ENCODE peak calls at places on chromosomes 4 and X, in seven cellular contexts. G is H9, J is neural progenitor cell, X is endodermal cell, C is MM.1S, O is HCT116, A is DND-41. U is an unnamed sample.

GRCh38 chr4:177596035-177596434 is 153.8 kb upstream of the AGA start:
- DNase-seq in G (peak), J (peak), X (peak), C (no peak), O (peak), A (peak), U (no peak)

GRCh38 chrX:63746278-63746677 is 38.7 kb downstream of the ARHGEF9 start:
- DNase-seq in G (no peak), J (no peak), X (no peak), C (no peak), O (no peak), A (peak), U (no peak)

GRCh38 chr4:103915224-103915869 is 195.6 kb upstream of the TACR3 start:
- DNase-seq in G (no peak), J (peak), X (no peak), C (peak), O (peak), A (no peak), U (no peak)

GRCh38 chrX:28901637-28902036 is 314.4 kb downstream of the IL1RAPL1 start:
- DNase-seq in G (no peak), J (no peak), X (no peak), C (no peak), O (no peak), A (no peak), U (no peak)

GRCh38 chr4:172515266-172515879 is 653.2 kb upstream of the GALNT7 start:
- DNase-seq in G (peak), J (peak), X (peak), C (no peak), O (no peak), A (no peak), U (no peak)

GRCh38 chr4:103207673-103208072 is 9.5 kb upstream of the CENPE start:
- DNase-seq in G (peak), J (peak), X (peak), C (no peak), O (peak), A (no peak), U (no peak)

GRCh38 chr4:188008377-188008776 is 12.8 kb downstream of the ZFP42 start:
- DNase-seq in G (no peak), J (no peak), X (no peak), C (no peak), O (no peak), A (no peak), U (no peak)

GRCh38 chr4:42454755-42455154 is 57.5 kb downstream of the SHISA3 start:
- DNase-seq in G (no peak), J (no peak), X (no peak), C (no peak), O (no peak), A (no peak), U (no peak)

GRCh38 chrX:55196688-55197087 is 23.5 kb upstream of the PAGE5 start:
- DNase-seq in G (no peak), J (peak), X (no peak), C (no peak), O (no peak), A (no peak), U (no peak)

GRCh38 chrX:55919367-55920221 is 202.0 kb downstream of the RRAGB start:
- DNase-seq in G (peak), J (no peak), X (peak), C (peak), O (no peak), A (no peak), U (peak)

GRCh38 chr4:176470671-176471070 is 150.9 kb downstream of the SPCS3 start:
- DNase-seq in G (no peak), J (no peak), X (no peak), C (no peak), O (no peak), A (no peak), U (no peak)

GRCh38 chr4:168605411-168605810 is 108.6 kb downstream of the PALLD start:
- DNase-seq in G (no peak), J (peak), X (no peak), C (no peak), O (no peak), A (no peak), U (no peak)

GRCh38 chr4:170391066-170391754 is 301.5 kb upstream of the AADAT start:
- DNase-seq in G (no peak), J (peak), X (no peak), C (no peak), O (no peak), A (no peak), U (no peak)

GRCh38 chr4:129344058-129344457 is 248.1 kb downstream of the C4orf33 start:
- DNase-seq in G (no peak), J (peak), X (peak), C (peak), O (peak), A (peak), U (no peak)

GRCh38 chr4:168019019-168019651 is 73.2 kb upstream of the ANXA10 start:
- DNase-seq in G (no peak), J (no peak), X (no peak), C (no peak), O (no peak), A (no peak), U (no peak)

GRCh38 chr4:188214861-188215260 is 75.6 kb downstream of the TRIML1 start:
- DNase-seq in G (no peak), J (no peak), X (no peak), C (no peak), O (peak), A (no peak), U (no peak)

GRCh38 chr4:11079171-11079570 is 349.5 kb downstream of the HS3ST1 start:
- DNase-seq in G (no peak), J (no peak), X (no peak), C (no peak), O (no peak), A (no peak), U (no peak)

GRCh38 chrX:154731881-154732280 is 19.0 kb downstream of the GAB3 start:
- DNase-seq in G (no peak), J (no peak), X (no peak), C (no peak), O (no peak), A (no peak), U (no peak)

GRCh38 chr4:910366-911091 is 21.6 kb downstream of the GAK start:
- DNase-seq in G (no peak), J (no peak), X (no peak), C (no peak), O (no peak), A (no peak), U (peak)

GRCh38 chr4:95701500-95701899 is 138.4 kb upstream of the PDHA2 start:
- DNase-seq in G (no peak), J (no peak), X (no peak), C (no peak), O (no peak), A (no peak), U (no peak)

GRCh38 chr4:46931981-46932380 is 22.9 kb upstream of the COX7B2 start:
- DNase-seq in G (peak), J (peak), X (peak), C (peak), O (no peak), A (peak), U (no peak)

GRCh38 chr4:46933686-46934085 is 24.6 kb upstream of the COX7B2 start:
- DNase-seq in G (no peak), J (no peak), X (no peak), C (no peak), O (no peak), A (no peak), U (no peak)

GRCh38 chr4:46934731-46935130 is 25.7 kb upstream of the COX7B2 start:
- DNase-seq in G (no peak), J (no peak), X (no peak), C (no peak), O (no peak), A (no peak), U (no peak)

DNA sequence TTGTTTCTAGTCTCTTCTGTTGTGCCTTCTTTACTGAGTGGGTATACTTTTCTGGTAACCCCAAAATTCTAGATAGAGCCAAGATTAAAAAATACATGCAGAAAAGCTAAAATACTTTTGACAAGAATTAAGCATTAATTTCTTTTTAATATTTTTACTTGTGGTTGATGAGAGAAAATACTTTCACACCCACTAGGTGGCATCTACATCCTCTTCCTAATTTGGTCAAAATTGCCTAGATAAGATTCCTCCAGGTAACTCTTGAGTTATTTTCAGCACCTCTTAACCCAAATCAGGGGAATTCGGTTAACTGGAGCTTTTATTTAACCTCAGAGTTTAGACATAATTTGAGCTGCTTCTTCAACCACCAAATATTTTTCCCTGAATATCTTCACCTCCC is 28.4 kb upstream of the COX7B2 start:
- DNase-seq in G (no peak), J (no peak), X (no peak), C (peak), O (no peak), A (no peak), U (no peak)
- TF ChIP-seq CTCF in G (peak), J (peak), X (peak), C (peak), O (no peak), A (peak), U (no peak)

GRCh38 chr4:73868206-73869129 is 725 bp upstream of the CXCL1 start:
- DNase-seq in G (no peak), J (no peak), X (no peak), C (no peak), O (no peak), A (no peak), U (peak)
- H3K9ac ChIP-seq in G (peak), J (no peak), X (no peak), C (no peak), O (peak), A (peak), U (no peak)

GRCh38 chr4:184374006-184374405 is 100.3 kb downstream of the IRF2 start:
- DNase-seq in G (no peak), J (no peak), X (no peak), C (no peak), O (no peak), A (no peak), U (no peak)

GRCh38 chr4:184380707-184381106 is 93.6 kb downstream of the IRF2 start:
- DNase-seq in G (no peak), J (no peak), X (peak), C (no peak), O (no peak), A (no peak), U (no peak)

GRCh38 chr4:184376923-184377322 is 97.4 kb downstream of the IRF2 start:
- DNase-seq in G (no peak), J (no peak), X (no peak), C (no peak), O (no peak), A (no peak), U (no peak)

GRCh38 chr4:184375027-184375426 is 99.3 kb downstream of the IRF2 start:
- DNase-seq in G (no peak), J (no peak), X (no peak), C (no peak), O (no peak), A (no peak), U (no peak)

DNA sequence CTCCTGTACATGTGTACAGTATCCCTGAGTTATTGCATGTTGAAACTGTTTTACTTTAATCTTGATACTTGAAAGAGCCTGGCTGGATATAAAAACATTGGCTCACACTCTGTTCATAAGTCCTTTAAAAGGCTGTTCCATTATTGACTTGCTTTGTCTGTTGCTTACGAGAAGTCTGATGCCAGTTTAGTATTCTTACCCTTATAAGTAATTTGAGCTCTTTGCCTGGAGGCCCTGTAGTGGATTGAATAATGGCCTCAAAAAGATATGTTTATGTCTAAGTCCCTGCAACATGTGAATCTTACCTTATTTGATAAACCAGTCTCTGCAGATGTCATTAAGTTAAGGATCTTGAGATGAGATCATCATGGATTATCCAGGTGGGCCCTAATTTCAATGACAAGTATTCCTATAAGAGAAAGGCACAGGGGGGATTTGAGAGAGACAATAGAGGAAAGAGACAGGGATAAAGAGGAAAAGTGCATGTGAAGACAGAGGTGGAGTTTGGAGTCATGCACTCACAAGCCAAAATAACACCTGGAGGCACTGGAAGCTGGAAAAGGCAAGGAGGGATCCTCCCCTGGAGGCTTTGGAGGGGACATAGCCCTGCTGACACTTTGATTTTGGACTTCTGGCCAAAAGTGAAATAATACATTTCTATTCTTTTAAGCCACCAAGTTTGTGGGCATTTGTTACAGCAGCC is 98.1 kb downstream of the IRF2 start:
- DNase-seq in G (no peak), J (no peak), X (peak), C (no peak), O (no peak), A (no peak), U (no peak)
- H3K27ac ChIP-seq in G (no peak), J (no peak), X (no peak), C (no peak), O (no peak), A (no peak), U (no peak)

GRCh38 chrX:74535211-74535621 is 79.2 kb downstream of the RLIM start:
- DNase-seq in G (peak), J (peak), X (peak), C (peak), O (peak), A (no peak), U (no peak)
- TF ChIP-seq CTCF in G (peak), J (peak), X (peak), C (peak), O (peak), A (no peak), U (peak)

GRCh38 chr4:142329304-142329703 is 516.8 kb downstream of the INPP4B start:
- DNase-seq in G (no peak), J (no peak), X (no peak), C (no peak), O (no peak), A (no peak), U (no peak)

GRCh38 chr4:142331132-142331531 is 515.0 kb downstream of the INPP4B start:
- DNase-seq in G (no peak), J (no peak), X (no peak), C (no peak), O (no peak), A (no peak), U (peak)

GRCh38 chr4:142324572-142324971 is 521.5 kb downstream of the INPP4B start:
- DNase-seq in G (no peak), J (no peak), X (no peak), C (peak), O (no peak), A (no peak), U (no peak)

GRCh38 chr4:142322996-142323395 is 523.1 kb downstream of the INPP4B start:
- DNase-seq in G (no peak), J (no peak), X (no peak), C (no peak), O (no peak), A (no peak), U (no peak)

DNA sequence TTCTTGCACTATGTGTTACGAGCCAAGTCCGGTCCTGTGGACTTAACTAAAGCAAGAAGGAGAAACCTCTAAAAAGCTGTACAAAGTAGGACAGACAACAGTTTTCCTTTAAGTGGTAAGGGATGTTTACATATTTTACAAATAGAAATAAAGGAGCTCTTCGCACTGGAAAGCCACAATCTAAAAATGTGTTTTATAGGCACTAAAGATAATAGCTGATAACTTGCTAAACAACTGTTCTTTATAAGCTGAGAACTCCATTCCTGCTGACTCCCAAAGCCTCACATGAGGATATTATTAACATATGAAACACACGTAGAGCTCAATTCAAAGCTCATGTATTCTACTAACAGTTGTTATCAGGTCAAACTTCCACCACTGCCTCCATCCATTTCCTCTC is 519.9 kb downstream of the INPP4B start:
- DNase-seq in G (no peak), J (no peak), X (no peak), C (no peak), O (no peak), A (no peak), U (no peak)
- H3K9ac ChIP-seq in G (no peak), J (no peak), X (no peak), C (no peak), O (no peak), A (no peak), U (no peak)

DNA sequence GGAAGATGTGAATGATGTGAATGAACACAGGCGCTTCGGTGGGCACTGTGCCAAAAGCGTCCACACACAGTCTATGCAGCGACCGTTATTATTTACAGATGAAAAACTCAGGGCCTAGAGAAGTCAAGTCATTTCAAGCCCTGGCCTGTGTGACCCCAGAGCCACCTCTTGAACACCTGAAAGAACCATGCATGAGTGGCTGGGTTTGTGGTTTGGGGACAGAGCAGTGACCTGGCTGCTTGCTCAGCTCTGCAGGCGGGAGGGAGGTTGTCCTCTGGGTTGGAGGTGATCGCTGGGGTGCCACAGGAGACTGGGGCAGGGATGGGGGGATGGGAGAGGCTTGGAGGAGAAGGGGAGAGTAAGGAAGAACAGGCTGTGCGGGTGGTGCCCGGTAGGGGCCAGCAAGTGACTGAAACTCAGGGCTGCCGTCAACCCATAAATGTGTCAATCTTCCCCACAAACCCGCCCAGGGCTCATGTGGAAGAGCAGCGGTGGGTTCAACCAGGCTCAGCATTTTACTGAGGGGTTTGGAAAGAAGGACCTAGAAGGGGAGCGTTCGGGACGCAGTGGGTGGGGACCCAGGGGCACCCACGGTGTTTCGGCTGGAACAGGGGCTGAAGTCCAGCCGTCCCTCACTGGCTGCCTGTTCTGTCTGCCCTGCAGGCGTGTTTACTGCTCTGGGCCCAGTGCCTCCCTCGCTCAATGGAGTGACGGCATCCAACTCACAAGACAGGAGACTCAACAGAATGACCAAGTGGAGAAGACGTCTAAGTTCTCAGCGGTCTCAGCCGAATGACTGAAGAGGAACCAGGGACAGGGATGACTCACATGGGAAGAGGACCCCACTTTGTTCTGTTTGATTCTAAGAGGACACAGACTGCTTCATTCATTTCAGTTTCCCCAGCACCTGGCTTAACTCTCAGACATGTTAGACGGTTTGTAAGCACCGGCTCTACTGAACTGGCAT is 167.8 kb downstream of the AFAP1 start:
- DNase-seq in G (peak), J (no peak), X (no peak), C (peak), O (no peak), A (no peak), U (no peak)
- H3K27ac ChIP-seq in G (no peak), J (no peak), X (no peak), C (no peak), O (no peak), A (no peak), U (no peak)

U was measured in kidney.